ENCODE peak calls at places on chromosome 18, in seven cellular contexts. One of them, this sample, is unnamed.

GRCh38 chr18:10497350-10497749 is 28.5 kb upstream of the NAPG start:
- DNase-seq in A549: no peak
- DNase-seq in astrocyte of the spinal cord: no peak
- DNase-seq in activated CD8-positive, alpha-beta T cell treated with anti-CD3 and anti-CD28 coated beads for 36 hours: no peak
- DNase-seq in CD4-positive, alpha-beta T cell: no peak
- DNase-seq in GM23338: no peak
- DNase-seq in upper lobe of right lung: no peak
- DNase-seq in this sample: no peak

GRCh38 chr18:77702686-77703085 is 453.0 kb downstream of the GALR1 start:
- DNase-seq in A549: peak
- DNase-seq in astrocyte of the spinal cord: peak
- DNase-seq in activated CD8-positive, alpha-beta T cell treated with anti-CD3 and anti-CD28 coated beads for 36 hours: peak
- DNase-seq in CD4-positive, alpha-beta T cell: no peak
- DNase-seq in GM23338: peak
- DNase-seq in upper lobe of right lung: no peak
- DNase-seq in this sample: no peak

GRCh38 chr18:22563098-22563707 is 145.5 kb upstream of the CTAGE1 start:
- DNase-seq in A549: peak
- DNase-seq in astrocyte of the spinal cord: peak
- DNase-seq in activated CD8-positive, alpha-beta T cell treated with anti-CD3 and anti-CD28 coated beads for 36 hours: peak
- DNase-seq in CD4-positive, alpha-beta T cell: no peak
- DNase-seq in GM23338: peak
- DNase-seq in upper lobe of right lung: no peak
- DNase-seq in this sample: no peak

GRCh38 chr18:55334875-55335274 is 253.1 kb downstream of the TCF4 start:
- DNase-seq in A549: no peak
- DNase-seq in astrocyte of the spinal cord: no peak
- DNase-seq in activated CD8-positive, alpha-beta T cell treated with anti-CD3 and anti-CD28 coated beads for 36 hours: no peak
- DNase-seq in CD4-positive, alpha-beta T cell: no peak
- DNase-seq in GM23338: no peak
- DNase-seq in upper lobe of right lung: no peak
- DNase-seq in this sample: no peak

GRCh38 chr18:68803371-68803770 is 5.5 kb downstream of the CCDC102B start:
- DNase-seq in A549: no peak
- DNase-seq in astrocyte of the spinal cord: peak
- DNase-seq in activated CD8-positive, alpha-beta T cell treated with anti-CD3 and anti-CD28 coated beads for 36 hours: no peak
- DNase-seq in CD4-positive, alpha-beta T cell: no peak
- DNase-seq in GM23338: no peak
- DNase-seq in upper lobe of right lung: peak
- DNase-seq in this sample: no peak

GRCh38 chr18:68893396-68893795 is 95.5 kb downstream of the CCDC102B start:
- DNase-seq in A549: no peak
- DNase-seq in astrocyte of the spinal cord: no peak
- DNase-seq in activated CD8-positive, alpha-beta T cell treated with anti-CD3 and anti-CD28 coated beads for 36 hours: no peak
- DNase-seq in CD4-positive, alpha-beta T cell: no peak
- DNase-seq in GM23338: no peak
- DNase-seq in upper lobe of right lung: no peak
- DNase-seq in this sample: no peak

GRCh38 chr18:40917096-40917495 is 1037.9 kb upstream of the PIK3C3 start:
- DNase-seq in A549: peak
- DNase-seq in astrocyte of the spinal cord: peak
- DNase-seq in activated CD8-positive, alpha-beta T cell treated with anti-CD3 and anti-CD28 coated beads for 36 hours: no peak
- DNase-seq in CD4-positive, alpha-beta T cell: no peak
- DNase-seq in GM23338: no peak
- DNase-seq in upper lobe of right lung: no peak
- DNase-seq in this sample: no peak

GRCh38 chr18:55779711-55780590 is 192.0 kb upstream of the TCF4 start:
- DNase-seq in A549: no peak
- DNase-seq in astrocyte of the spinal cord: peak
- DNase-seq in activated CD8-positive, alpha-beta T cell treated with anti-CD3 and anti-CD28 coated beads for 36 hours: peak
- DNase-seq in CD4-positive, alpha-beta T cell: no peak
- DNase-seq in GM23338: peak
- DNase-seq in upper lobe of right lung: peak
- DNase-seq in this sample: peak

GRCh38 chr18:76437910-76438309 is 57.1 kb downstream of the ZNF516 start:
- DNase-seq in A549: no peak
- DNase-seq in astrocyte of the spinal cord: no peak
- DNase-seq in activated CD8-positive, alpha-beta T cell treated with anti-CD3 and anti-CD28 coated beads for 36 hours: no peak
- DNase-seq in CD4-positive, alpha-beta T cell: no peak
- DNase-seq in GM23338: no peak
- DNase-seq in upper lobe of right lung: no peak
- DNase-seq in this sample: no peak

GRCh38 chr18:26468931-26469340 is 79.4 kb downstream of the KCTD1 start:
- DNase-seq in A549: peak
- DNase-seq in astrocyte of the spinal cord: no peak
- DNase-seq in activated CD8-positive, alpha-beta T cell treated with anti-CD3 and anti-CD28 coated beads for 36 hours: peak
- DNase-seq in CD4-positive, alpha-beta T cell: no peak
- DNase-seq in GM23338: peak
- DNase-seq in upper lobe of right lung: no peak
- DNase-seq in this sample: no peak

GRCh38 chr18:13611058-13611615 is 115.2 kb downstream of the FAM210A start:
- DNase-seq in A549: no peak
- DNase-seq in astrocyte of the spinal cord: peak
- DNase-seq in activated CD8-positive, alpha-beta T cell treated with anti-CD3 and anti-CD28 coated beads for 36 hours: peak
- DNase-seq in CD4-positive, alpha-beta T cell: no peak
- DNase-seq in GM23338: peak
- DNase-seq in upper lobe of right lung: no peak
- DNase-seq in this sample: no peak

GRCh38 chr18:55509631-55510372 is 78.2 kb downstream of the TCF4 start:
- DNase-seq in A549: no peak
- DNase-seq in astrocyte of the spinal cord: peak
- DNase-seq in activated CD8-positive, alpha-beta T cell treated with anti-CD3 and anti-CD28 coated beads for 36 hours: no peak
- DNase-seq in CD4-positive, alpha-beta T cell: no peak
- DNase-seq in GM23338: peak
- DNase-seq in upper lobe of right lung: no peak
- DNase-seq in this sample: no peak

GRCh38 chr18:23230688-23231087 is 95.4 kb downstream of the CABLES1 start:
- DNase-seq in A549: no peak
- DNase-seq in astrocyte of the spinal cord: no peak
- DNase-seq in activated CD8-positive, alpha-beta T cell treated with anti-CD3 and anti-CD28 coated beads for 36 hours: no peak
- DNase-seq in CD4-positive, alpha-beta T cell: no peak
- DNase-seq in GM23338: no peak
- DNase-seq in upper lobe of right lung: no peak
- DNase-seq in this sample: no peak

GRCh38 chr18:64201781-64202180 is 52.9 kb upstream of the LINC00305 start:
- DNase-seq in A549: no peak
- DNase-seq in astrocyte of the spinal cord: no peak
- DNase-seq in activated CD8-positive, alpha-beta T cell treated with anti-CD3 and anti-CD28 coated beads for 36 hours: no peak
- DNase-seq in CD4-positive, alpha-beta T cell: no peak
- DNase-seq in GM23338: no peak
- DNase-seq in upper lobe of right lung: no peak
- DNase-seq in this sample: no peak

GRCh38 chr18:63617049-63617995 is 26.7 kb downstream of the SERPINB4 start:
- DNase-seq in A549: no peak
- DNase-seq in astrocyte of the spinal cord: no peak
- DNase-seq in activated CD8-positive, alpha-beta T cell treated with anti-CD3 and anti-CD28 coated beads for 36 hours: no peak
- DNase-seq in CD4-positive, alpha-beta T cell: no peak
- DNase-seq in GM23338: peak
- DNase-seq in upper lobe of right lung: no peak
- DNase-seq in this sample: no peak

GRCh38 chr18:67402543-67402942 is 114.0 kb downstream of the DSEL start:
- DNase-seq in A549: no peak
- DNase-seq in astrocyte of the spinal cord: peak
- DNase-seq in activated CD8-positive, alpha-beta T cell treated with anti-CD3 and anti-CD28 coated beads for 36 hours: no peak
- DNase-seq in CD4-positive, alpha-beta T cell: no peak
- DNase-seq in GM23338: no peak
- DNase-seq in upper lobe of right lung: no peak
- DNase-seq in this sample: no peak

GRCh38 chr18:55161966-55162365 is 202.7 kb upstream of the CCDC68 start:
- DNase-seq in A549: no peak
- DNase-seq in astrocyte of the spinal cord: no peak
- DNase-seq in activated CD8-positive, alpha-beta T cell treated with anti-CD3 and anti-CD28 coated beads for 36 hours: no peak
- DNase-seq in CD4-positive, alpha-beta T cell: no peak
- DNase-seq in GM23338: no peak
- DNase-seq in upper lobe of right lung: no peak
- DNase-seq in this sample: no peak

GRCh38 chr18:79953921-79954651 is 2.6 kb upstream of the SLC66A2 start:
- DNase-seq in A549: no peak
- DNase-seq in astrocyte of the spinal cord: no peak
- DNase-seq in activated CD8-positive, alpha-beta T cell treated with anti-CD3 and anti-CD28 coated beads for 36 hours: peak
- DNase-seq in CD4-positive, alpha-beta T cell: no peak
- DNase-seq in GM23338: no peak
- DNase-seq in upper lobe of right lung: no peak
- DNase-seq in this sample: no peak

GRCh38 chr18:50614838-50615237 is 55.0 kb downstream of the MAPK4 start:
- DNase-seq in A549: peak
- DNase-seq in astrocyte of the spinal cord: no peak
- DNase-seq in activated CD8-positive, alpha-beta T cell treated with anti-CD3 and anti-CD28 coated beads for 36 hours: no peak
- DNase-seq in CD4-positive, alpha-beta T cell: no peak
- DNase-seq in GM23338: no peak
- DNase-seq in upper lobe of right lung: peak
- DNase-seq in this sample: no peak

GRCh38 chr18:33282142-33282541 is 158.4 kb downstream of the CCDC178 start:
- DNase-seq in A549: no peak
- DNase-seq in astrocyte of the spinal cord: no peak
- DNase-seq in activated CD8-positive, alpha-beta T cell treated with anti-CD3 and anti-CD28 coated beads for 36 hours: no peak
- DNase-seq in CD4-positive, alpha-beta T cell: no peak
- DNase-seq in GM23338: no peak
- DNase-seq in upper lobe of right lung: no peak
- DNase-seq in this sample: no peak

DNA sequence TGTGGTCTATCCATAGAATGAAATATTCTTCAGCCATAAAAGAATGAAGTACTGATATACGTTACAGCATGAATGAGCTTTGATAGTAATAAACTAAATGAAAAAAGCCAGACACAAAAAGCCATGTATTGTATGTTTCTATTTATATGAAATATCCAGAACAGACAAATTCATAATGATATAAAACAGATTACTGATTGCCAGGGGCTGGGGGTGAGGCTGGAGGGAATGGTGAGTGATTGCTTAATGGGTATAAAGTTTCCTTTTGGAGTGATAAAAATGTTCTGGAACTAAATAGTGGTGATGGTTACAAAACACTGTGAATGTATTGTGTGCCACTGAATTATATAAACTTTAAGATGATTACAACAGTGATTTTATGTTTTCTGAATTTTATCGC is 200.5 kb downstream of the MC4R start:
- DNase-seq in A549: no peak
- DNase-seq in astrocyte of the spinal cord: no peak
- DNase-seq in activated CD8-positive, alpha-beta T cell treated with anti-CD3 and anti-CD28 coated beads for 36 hours: no peak
- DNase-seq in CD4-positive, alpha-beta T cell: no peak
- DNase-seq in GM23338: no peak
- DNase-seq in upper lobe of right lung: no peak
- DNase-seq in this sample: no peak
- TF ChIP-seq CTCF in A549: no peak
- TF ChIP-seq CTCF in astrocyte of the spinal cord: no peak
- TF ChIP-seq CTCF in activated CD8-positive, alpha-beta T cell treated with anti-CD3 and anti-CD28 coated beads for 36 hours: no peak
- TF ChIP-seq CTCF in CD4-positive, alpha-beta T cell: no peak
- TF ChIP-seq CTCF in GM23338: no peak
- TF ChIP-seq CTCF in upper lobe of right lung: no peak
- TF ChIP-seq CTCF in this sample: no peak

GRCh38 chr18:73778052-73778395 is 369.6 kb downstream of the FBXO15 start:
- DNase-seq in A549: no peak
- DNase-seq in astrocyte of the spinal cord: no peak
- DNase-seq in activated CD8-positive, alpha-beta T cell treated with anti-CD3 and anti-CD28 coated beads for 36 hours: no peak
- DNase-seq in CD4-positive, alpha-beta T cell: no peak
- DNase-seq in GM23338: no peak
- DNase-seq in upper lobe of right lung: no peak
- DNase-seq in this sample: no peak

GRCh38 chr18:73780218-73780617 is 367.4 kb downstream of the FBXO15 start:
- DNase-seq in A549: no peak
- DNase-seq in astrocyte of the spinal cord: no peak
- DNase-seq in activated CD8-positive, alpha-beta T cell treated with anti-CD3 and anti-CD28 coated beads for 36 hours: no peak
- DNase-seq in CD4-positive, alpha-beta T cell: no peak
- DNase-seq in GM23338: peak
- DNase-seq in upper lobe of right lung: no peak
- DNase-seq in this sample: no peak

GRCh38 chr18:73777356-73778051 is 370.1 kb downstream of the FBXO15 start:
- DNase-seq in A549: no peak
- DNase-seq in astrocyte of the spinal cord: no peak
- DNase-seq in activated CD8-positive, alpha-beta T cell treated with anti-CD3 and anti-CD28 coated beads for 36 hours: no peak
- DNase-seq in CD4-positive, alpha-beta T cell: no peak
- DNase-seq in GM23338: no peak
- DNase-seq in upper lobe of right lung: no peak
- DNase-seq in this sample: no peak

DNA sequence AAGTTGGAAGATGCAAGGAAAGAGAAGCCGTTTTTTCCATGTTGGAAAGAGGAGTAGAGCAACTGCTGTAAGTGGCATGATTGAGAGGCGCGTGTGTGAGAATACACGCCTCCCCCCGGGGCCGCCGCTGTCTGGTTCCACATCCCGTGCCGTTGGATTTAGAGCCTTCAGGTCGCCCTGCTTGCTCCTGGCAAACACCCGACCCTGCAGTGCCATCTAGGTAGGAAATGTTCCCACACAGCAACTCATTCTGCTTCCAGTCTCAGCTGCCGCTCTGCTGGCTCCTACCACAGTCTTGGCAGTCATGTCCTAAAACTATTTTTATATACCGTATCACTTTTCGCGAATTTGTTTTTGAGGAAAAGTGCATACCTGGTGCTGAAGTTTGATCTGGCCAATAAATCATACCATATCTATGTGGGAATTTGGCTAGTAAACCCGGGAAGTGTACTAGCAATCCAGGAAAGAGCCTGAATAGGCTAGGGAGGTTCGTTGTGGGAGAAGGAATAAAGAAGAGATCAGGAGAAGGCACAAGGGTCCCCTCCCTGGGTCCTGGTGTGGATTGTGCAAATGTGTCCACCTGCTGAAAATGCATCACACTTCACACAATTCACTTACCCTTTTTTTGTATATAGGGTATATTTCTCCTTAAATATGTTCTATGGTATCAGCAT is 372.7 kb downstream of the FBXO15 start:
- DNase-seq in A549: peak
- DNase-seq in astrocyte of the spinal cord: no peak
- DNase-seq in activated CD8-positive, alpha-beta T cell treated with anti-CD3 and anti-CD28 coated beads for 36 hours: no peak
- DNase-seq in CD4-positive, alpha-beta T cell: no peak
- DNase-seq in GM23338: peak
- DNase-seq in upper lobe of right lung: no peak
- DNase-seq in this sample: no peak
- TF ChIP-seq CTCF in A549: peak
- TF ChIP-seq CTCF in astrocyte of the spinal cord: no peak
- TF ChIP-seq CTCF in activated CD8-positive, alpha-beta T cell treated with anti-CD3 and anti-CD28 coated beads for 36 hours: no peak
- TF ChIP-seq CTCF in CD4-positive, alpha-beta T cell: no peak
- TF ChIP-seq CTCF in GM23338: peak
- TF ChIP-seq CTCF in upper lobe of right lung: no peak
- TF ChIP-seq CTCF in this sample: no peak

DNA sequence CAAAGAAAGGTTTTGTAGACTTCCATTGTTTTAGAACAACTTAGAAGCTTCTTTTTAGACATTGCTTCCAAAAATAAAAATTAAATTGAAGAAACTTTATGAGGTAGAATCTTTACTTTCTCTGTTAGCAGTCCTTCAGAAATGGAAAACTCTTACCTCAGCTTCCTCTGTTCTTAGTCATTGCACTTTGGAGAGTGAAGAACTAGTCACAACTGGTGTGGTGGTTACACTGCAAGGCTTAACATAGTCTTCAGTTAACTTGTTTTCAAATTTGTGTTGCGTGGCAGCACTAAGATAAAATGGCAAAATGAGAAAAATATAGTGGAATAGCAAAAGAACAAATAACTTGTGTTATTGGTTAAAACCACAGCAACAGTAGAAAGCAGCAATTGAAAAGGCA is 332.6 kb downstream of the KIAA1328 start:
- DNase-seq in A549: no peak
- DNase-seq in astrocyte of the spinal cord: no peak
- DNase-seq in activated CD8-positive, alpha-beta T cell treated with anti-CD3 and anti-CD28 coated beads for 36 hours: no peak
- DNase-seq in CD4-positive, alpha-beta T cell: no peak
- DNase-seq in GM23338: no peak
- DNase-seq in upper lobe of right lung: no peak
- DNase-seq in this sample: no peak
- TF ChIP-seq CTCF in A549: no peak
- TF ChIP-seq CTCF in astrocyte of the spinal cord: no peak
- TF ChIP-seq CTCF in activated CD8-positive, alpha-beta T cell treated with anti-CD3 and anti-CD28 coated beads for 36 hours: no peak
- TF ChIP-seq CTCF in CD4-positive, alpha-beta T cell: no peak
- TF ChIP-seq CTCF in GM23338: no peak
- TF ChIP-seq CTCF in upper lobe of right lung: no peak
- TF ChIP-seq CTCF in this sample: no peak

GRCh38 chr18:27778441-27778840 is 398.5 kb downstream of the CDH2 start:
- DNase-seq in A549: peak
- DNase-seq in astrocyte of the spinal cord: peak
- DNase-seq in activated CD8-positive, alpha-beta T cell treated with anti-CD3 and anti-CD28 coated beads for 36 hours: no peak
- DNase-seq in CD4-positive, alpha-beta T cell: no peak
- DNase-seq in GM23338: peak
- DNase-seq in upper lobe of right lung: no peak
- DNase-seq in this sample: no peak
- TF ChIP-seq CTCF in A549: peak
- TF ChIP-seq CTCF in astrocyte of the spinal cord: peak
- TF ChIP-seq CTCF in activated CD8-positive, alpha-beta T cell treated with anti-CD3 and anti-CD28 coated beads for 36 hours: no peak
- TF ChIP-seq CTCF in CD4-positive, alpha-beta T cell: no peak
- TF ChIP-seq CTCF in GM23338: peak
- TF ChIP-seq CTCF in upper lobe of right lung: no peak
- TF ChIP-seq CTCF in this sample: no peak